ENCODE peak calls at places on chromosomes 7 and 10, in four cellular contexts. T is upper lobe of left lung, M is T-cell, S is progenitor cell of endocrine pancreas. J is an unnamed sample.

GRCh38 chr7:149625947-149626392 is 128.4 kb upstream of the ZNF746 start:
- DNase-seq in T (no peak), M (no peak), S (no peak), J (no peak)

GRCh38 chr7:55325371-55325792 is 39.8 kb upstream of the LANCL2 start:
- DNase-seq in T (no peak), M (no peak), S (no peak), J (no peak)

GRCh38 chr10:62464308-62464707 is 90.1 kb downstream of the ZNF365 start:
- DNase-seq in T (no peak), M (no peak), S (no peak), J (no peak)

GRCh38 chr7:47763063-47763974 is 181.4 kb upstream of the TNS3 start:
- DNase-seq in T (no peak), M (no peak), S (peak), J (no peak)

GRCh38 chr7:128841171-128841690 is 11.0 kb downstream of the FLNC start:
- DNase-seq in T (no peak), M (peak), S (no peak), J (no peak)

GRCh38 chr7:94391716-94392390 is 2.8 kb upstream of the COL1A2 start:
- DNase-seq in T (no peak), M (no peak), S (no peak), J (no peak)

GRCh38 chr7:14769261-14769660 is 133.3 kb downstream of the DGKB start:
- DNase-seq in T (no peak), M (no peak), S (no peak), J (no peak)

GRCh38 chr7:41567350-41568114 is 135.4 kb downstream of the INHBA start:
- DNase-seq in T (no peak), M (no peak), S (no peak), J (no peak)

GRCh38 chr10:27558612-27559020 is 54.5 kb downstream of the RAB18 start:
- DNase-seq in T (peak), M (no peak), S (peak), J (peak)

GRCh38 chr7:155244675-155245074 is 53.0 kb upstream of the INSIG1 start:
- DNase-seq in T (no peak), M (no peak), S (no peak), J (no peak)

GRCh38 chr10:50653142-50653541 is 29.4 kb upstream of the SGMS1 start:
- DNase-seq in T (no peak), M (peak), S (no peak), J (peak)

GRCh38 chr7:108525327-108525984 is 479 bp downstream of the PNPLA8 start:
- DNase-seq in T (peak), M (no peak), S (no peak), J (peak)

GRCh38 chr7:152076940-152077933 is 51.8 kb downstream of the GALNT11 start:
- DNase-seq in T (peak), M (no peak), S (no peak), J (no peak)

GRCh38 chr10:14040787-14041631 is 289.7 kb downstream of the FRMD4A start:
- DNase-seq in T (no peak), M (no peak), S (no peak), J (no peak)

GRCh38 chr10:70652761-70653657 is 19.3 kb upstream of the ADAMTS14 start:
- DNase-seq in T (peak), M (no peak), S (no peak), J (no peak)

GRCh38 chr10:15201589-15202300 is 33.3 kb upstream of the NMT2 start:
- DNase-seq in T (no peak), M (no peak), S (no peak), J (no peak)

GRCh38 chr10:114220281-114220680 is 18.8 kb upstream of the VWA2 start:
- DNase-seq in T (no peak), M (no peak), S (no peak), J (no peak)

GRCh38 chr10:60291354-60291930 is 98.2 kb downstream of the ANK3 start:
- DNase-seq in T (no peak), M (no peak), S (no peak), J (no peak)

GRCh38 chr10:43287056-43288007 is 20.5 kb upstream of the RASGEF1A start:
- DNase-seq in T (peak), M (peak), S (no peak), J (peak)

GRCh38 chr7:77933394-77933793 is 134.8 kb downstream of the PHTF2 start:
- DNase-seq in T (no peak), M (no peak), S (no peak), J (no peak)

GRCh38 chr7:31950101-31950755 is 120.0 kb downstream of the PDE1C start:
- DNase-seq in T (no peak), M (no peak), S (no peak), J (no peak)

GRCh38 chr10:46175831-46176230 is 111.0 kb upstream of the ANTXRL start:
- DNase-seq in T (no peak), M (no peak), S (no peak), J (no peak)

GRCh38 chr10:27719052-27719451 is 26.6 kb downstream of the MKX start:
- DNase-seq in T (no peak), M (no peak), S (no peak), J (no peak)

GRCh38 chr10:77251297-77252013 is 386.2 kb downstream of the KCNMA1 start:
- DNase-seq in T (peak), M (peak), S (no peak), J (peak)

J was measured in activated gamma-delta T cell treated with Interleukin-2 at 50 U/mL for 16 hours.